ENCODE peak calls at places on chromosomes 11 and 22, in eight cellular contexts. W, K, P, T, R, V, U and O are unnamed samples.

GRCh38 chr11:14136561-14136960 is 174.0 kb downstream of the SPON1 start:
- DNase-seq in R (no peak), K (no peak), U (no peak), W (no peak), P (peak), T (no peak), V (no peak), O (no peak)

GRCh38 chr11:2473361-2474058 is 28.7 kb downstream of the KCNQ1 start:
- DNase-seq in U (no peak), R (no peak), W (no peak), T (no peak), K (no peak), V (no peak), P (peak), O (no peak)

GRCh38 chr11:4539603-4540219 is 5.3 kb upstream of the OR52M1 start:
- DNase-seq in W (no peak), R (peak), P (peak), T (no peak), K (no peak), V (peak), U (peak), O (peak)

GRCh38 chr11:3154001-3154599 is 11.0 kb downstream of the OSBPL5 start:
- DNase-seq in T (no peak), W (no peak), U (peak), K (no peak), P (peak), V (no peak), R (no peak), O (no peak)

GRCh38 chr11:94241896-94242295 is 62.5 kb upstream of the IZUMO1R start:
- DNase-seq in V (no peak), W (no peak), T (no peak), P (no peak), U (no peak), R (no peak), K (no peak), O (no peak)

GRCh38 chr11:44979536-44980399 is 29.1 kb upstream of the TP53I11 start:
- DNase-seq in U (no peak), P (no peak), W (no peak), K (peak), T (no peak), V (peak), R (no peak), O (peak)

GRCh38 chr22:38177044-38177443 is 4.6 kb downstream of the PLA2G6 start:
- DNase-seq in T (no peak), U (peak), W (peak), P (no peak), K (no peak), R (no peak), V (no peak), O (no peak)

GRCh38 chr22:46830001-46830715 is 67.7 kb downstream of the TBC1D22A start:
- DNase-seq in U (peak), P (peak), R (no peak), W (no peak), V (no peak), K (no peak), T (no peak), O (no peak)

GRCh38 chr11:5550440-5551095 is 2.2 kb upstream of the OR52H1 start:
- DNase-seq in W (no peak), T (peak), U (no peak), P (no peak), K (no peak), V (no peak), R (no peak), O (peak)

GRCh38 chr22:24436553-24436952 is 9.2 kb downstream of the ADORA2A start:
- DNase-seq in K (no peak), U (no peak), W (no peak), R (no peak), V (no peak), P (no peak), T (no peak), O (no peak)

GRCh38 chr11:61545341-61545740 is 35.5 kb downstream of the SYT7 start:
- DNase-seq in K (no peak), R (no peak), P (no peak), U (peak), T (no peak), V (no peak), W (no peak), O (peak)

GRCh38 chr11:46332568-46333128 is 14.6 kb upstream of the DGKZ start:
- DNase-seq in K (no peak), U (peak), V (peak), P (peak), W (no peak), T (no peak), R (peak), O (peak)

GRCh38 chr11:58358969-58359368 is at the start of gene OR5B17:
- DNase-seq in V (no peak), P (no peak), T (no peak), W (no peak), U (no peak), R (no peak), K (no peak), O (no peak)

GRCh38 chr22:23984430-23984829 is 4.5 kb downstream of the GSTT2 start:
- DNase-seq in V (peak), W (no peak), K (no peak), R (no peak), T (no peak), U (no peak), P (peak), O (no peak)

GRCh38 chr11:69321877-69322350 is 28.0 kb downstream of the MYEOV start:
- DNase-seq in P (peak), V (no peak), R (no peak), K (no peak), W (no peak), T (peak), U (no peak), O (no peak)

GRCh38 chr22:27329966-27330645 is 471.4 kb downstream of the MN1 start:
- DNase-seq in T (no peak), K (no peak), P (peak), W (no peak), U (no peak), V (no peak), R (no peak), O (no peak)

GRCh38 chr11:124194696-124195418 is 11.7 kb downstream of the OR10D3 start:
- DNase-seq in R (peak), T (no peak), U (peak), P (peak), K (no peak), W (no peak), V (peak), O (peak)

GRCh38 chr11:114317738-114318137 is 21.5 kb downstream of the NNMT start:
- DNase-seq in W (no peak), R (no peak), K (no peak), P (peak), V (peak), U (peak), T (no peak), O (peak)

GRCh38 chr22:23103199-23103954 is 33.1 kb downstream of the GNAZ start:
- DNase-seq in W (no peak), K (no peak), R (no peak), V (no peak), P (peak), T (no peak), U (no peak), O (no peak)